ENCODE peak calls at places on chromosomes 11 and 22, in nine cellular contexts. T is PC-3, J is astrocyte of the spinal cord, S is GM06990, F is fibroblast of mammary gland, Z is lower leg skin, W is fibroblast of pulmonary artery, H is ovary, R is mucosa of descending colon. U is an unnamed sample.

GRCh38 chr11:107973641-107974040 is 35.1 kb upstream of the CUL5 start:
- DNase-seq in T (no peak), H (no peak), S (no peak), J (no peak), R (no peak), W (no peak), Z (peak), F (peak), U (no peak)

GRCh38 chr11:69245491-69246345 is 48.2 kb upstream of the MYEOV start:
- DNase-seq in J (no peak), H (no peak), T (no peak), F (no peak), W (no peak), R (no peak), S (no peak), Z (peak), U (no peak)

GRCh38 chr22:35802885-35803284 is 85.2 kb downstream of the APOL5 start:
- DNase-seq in F (no peak), J (no peak), S (no peak), R (no peak), H (no peak), W (no peak), Z (no peak), T (no peak), U (no peak)

GRCh38 chr22:23113847-23114720 is 27.7 kb downstream of the RSPH14 start:
- DNase-seq in S (no peak), T (no peak), F (no peak), Z (no peak), H (no peak), W (no peak), R (no peak), J (no peak), U (no peak)

GRCh38 chr11:40290031-40290650 is 1169.3 kb downstream of the LRRC4C start:
- DNase-seq in J (peak), H (no peak), T (peak), S (no peak), F (no peak), W (no peak), R (no peak), Z (no peak), U (no peak)

GRCh38 chr22:27329471-27329870 is 472.1 kb downstream of the MN1 start:
- DNase-seq in F (no peak), H (no peak), J (no peak), S (no peak), W (no peak), R (no peak), T (no peak), Z (peak), U (no peak)

GRCh38 chr22:49928185-49928495 is 9.7 kb downstream of the CRELD2 start:
- DNase-seq in W (no peak), F (no peak), S (no peak), H (no peak), Z (no peak), J (no peak), R (no peak), T (no peak), U (no peak)

GRCh38 chr11:102323542-102324261 is 6.4 kb downstream of the BIRC3 start:
- DNase-seq in R (no peak), J (peak), Z (no peak), H (no peak), S (no peak), F (peak), W (peak), T (peak), U (no peak)

GRCh38 chr11:33622231-33622630 is 78.4 kb downstream of the C11orf91 start:
- DNase-seq in J (peak), T (no peak), W (peak), F (peak), Z (no peak), S (no peak), H (no peak), R (no peak), U (peak)

GRCh38 chr11:23021287-23021863 is 161.1 kb upstream of the CCDC179 start:
- DNase-seq in W (peak), Z (no peak), R (peak), F (peak), J (peak), T (peak), H (no peak), S (no peak), U (no peak)

GRCh38 chr11:89347071-89347470 is 144.1 kb downstream of the NOX4 start:
- DNase-seq in T (no peak), F (no peak), S (no peak), H (no peak), W (no peak), J (peak), R (no peak), Z (no peak), U (no peak)

GRCh38 chr22:30305519-30305905 is 16.2 kb upstream of the CASTOR1 start:
- DNase-seq in T (no peak), H (peak), Z (peak), F (peak), W (peak), J (no peak), S (peak), R (peak), U (no peak)

GRCh38 chr22:30304495-30305244 is 15.4 kb upstream of the CASTOR1 start:
- DNase-seq in R (peak), F (no peak), T (peak), W (no peak), Z (no peak), S (no peak), J (no peak), H (no peak), U (no peak)

GRCh38 chr22:30305906-30306628 is 16.8 kb upstream of the CASTOR1 start:
- DNase-seq in H (no peak), R (no peak), S (no peak), T (no peak), J (no peak), F (no peak), Z (no peak), W (no peak), U (no peak)

GRCh38 chr22:30301995-30302809 is 12.9 kb upstream of the CASTOR1 start:
- DNase-seq in S (no peak), H (peak), T (peak), Z (no peak), R (peak), J (peak), F (peak), W (peak), U (no peak)

DNA sequence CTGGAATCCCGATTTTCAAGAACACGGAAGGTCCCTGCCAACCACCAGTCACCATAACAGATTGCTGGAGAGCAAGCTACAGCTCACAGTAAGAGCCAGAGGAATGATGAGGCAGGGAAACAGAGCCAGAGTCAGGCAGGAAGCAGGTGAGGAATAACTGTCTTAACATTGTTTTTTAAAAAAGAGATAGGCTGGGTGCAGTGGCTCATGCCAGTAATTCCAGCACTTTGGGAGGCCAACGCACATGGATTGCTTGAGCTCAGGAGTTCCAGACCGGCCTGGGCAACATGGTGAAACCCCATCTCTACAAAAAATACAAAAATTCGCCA is 13.5 kb upstream of the CASTOR1 start:
- DNase-seq in W (no peak), S (no peak), J (no peak), F (no peak), Z (no peak), R (no peak), T (no peak), H (no peak), U (no peak)
- H3K4me3 ChIP-seq in W (no peak), S (no peak), J (no peak), F (no peak), Z (no peak), R (no peak), T (no peak), H (no peak), U (no peak)

GRCh38 chr11:79206951-79207350 is 233.9 kb downstream of the TENM4 start:
- DNase-seq in T (no peak), F (no peak), Z (peak), H (no peak), J (no peak), W (no peak), R (no peak), S (no peak), U (no peak)
- TF ChIP-seq CTCF in T (no peak), F (no peak), Z (no peak), H (no peak), J (no peak), W (no peak), R (no peak), S (no peak), U (no peak)

DNA sequence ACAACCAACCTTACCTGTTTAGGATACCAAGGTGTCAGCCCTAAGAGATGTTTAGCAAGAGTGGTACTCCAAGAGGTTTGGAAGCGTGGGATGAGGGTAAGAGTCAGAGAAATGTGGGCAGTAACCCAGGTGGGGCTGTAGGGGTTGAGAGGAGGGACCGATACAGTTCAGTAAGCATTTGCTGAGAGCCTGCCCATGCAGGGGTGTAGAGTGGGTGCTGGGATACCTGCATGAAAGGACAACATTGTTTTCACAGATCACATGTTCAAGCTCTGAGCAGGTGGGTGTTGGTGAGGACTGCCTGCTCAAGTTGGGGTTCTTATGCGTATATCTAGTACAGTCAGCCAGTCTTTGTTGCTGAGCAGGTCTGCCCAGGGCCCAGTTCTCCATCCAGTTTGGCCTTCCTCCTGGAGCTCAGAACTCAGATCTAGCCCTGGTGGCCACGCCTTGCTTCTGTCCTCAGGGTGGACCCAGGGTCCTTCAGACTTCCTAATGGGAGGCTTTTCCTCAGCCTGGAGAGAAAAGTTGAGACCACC is 14.8 kb downstream of the PPFIBP2 start:
- DNase-seq in W (no peak), Z (no peak), H (no peak), J (no peak), F (no peak), T (no peak), S (no peak), R (no peak), U (no peak)
- H3K4me3 ChIP-seq in W (no peak), Z (no peak), H (no peak), J (no peak), F (no peak), T (no peak), S (no peak), R (no peak), U (no peak)

DNA sequence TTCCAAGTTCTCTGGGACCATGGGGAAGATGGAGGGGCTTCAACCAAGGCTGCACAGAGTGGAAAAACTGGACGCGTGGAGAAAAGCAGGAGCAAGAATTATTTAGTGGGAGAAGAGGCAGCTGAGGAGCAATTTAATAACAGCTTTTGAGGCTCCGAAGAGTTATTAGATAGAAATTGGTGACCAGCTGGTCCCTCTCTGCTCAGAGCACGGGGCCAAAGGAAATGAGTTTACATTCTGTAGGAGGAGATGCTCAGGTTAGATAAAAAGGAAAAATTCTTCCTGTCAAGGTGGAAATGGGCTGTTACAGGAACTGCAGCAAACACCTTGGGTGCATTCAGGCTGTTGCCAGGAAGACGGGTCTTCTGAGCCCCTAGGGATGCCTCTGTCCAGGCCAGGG is 47.0 kb upstream of the GALNT18 start:
- DNase-seq in W (no peak), R (no peak), J (no peak), F (no peak), H (no peak), T (no peak), S (no peak), Z (no peak), U (no peak)
- TF ChIP-seq CTCF in W (no peak), R (no peak), J (no peak), F (no peak), H (no peak), T (no peak), S (no peak), Z (no peak), U (no peak)

GRCh38 chr11:2267306-2267861 is 3.0 kb downstream of the ASCL2 start:
- DNase-seq in Z (peak), S (no peak), F (no peak), H (no peak), W (no peak), T (no peak), J (no peak), R (no peak), U (no peak)

GRCh38 chr11:2270322-2271076 is at the start of gene ASCL2:
- DNase-seq in J (no peak), W (no peak), T (no peak), Z (peak), S (no peak), F (no peak), H (no peak), R (peak), U (no peak)

GRCh38 chr11:2267871-2268825 is 2.2 kb downstream of the ASCL2 start:
- DNase-seq in Z (peak), R (no peak), S (no peak), F (no peak), T (no peak), W (no peak), H (no peak), J (no peak), U (no peak)

GRCh38 chr11:2269601-2270321 is 627 bp downstream of the ASCL2 start:
- DNase-seq in S (peak), R (peak), H (no peak), F (peak), T (peak), W (peak), Z (peak), J (peak), U (no peak)

DNA sequence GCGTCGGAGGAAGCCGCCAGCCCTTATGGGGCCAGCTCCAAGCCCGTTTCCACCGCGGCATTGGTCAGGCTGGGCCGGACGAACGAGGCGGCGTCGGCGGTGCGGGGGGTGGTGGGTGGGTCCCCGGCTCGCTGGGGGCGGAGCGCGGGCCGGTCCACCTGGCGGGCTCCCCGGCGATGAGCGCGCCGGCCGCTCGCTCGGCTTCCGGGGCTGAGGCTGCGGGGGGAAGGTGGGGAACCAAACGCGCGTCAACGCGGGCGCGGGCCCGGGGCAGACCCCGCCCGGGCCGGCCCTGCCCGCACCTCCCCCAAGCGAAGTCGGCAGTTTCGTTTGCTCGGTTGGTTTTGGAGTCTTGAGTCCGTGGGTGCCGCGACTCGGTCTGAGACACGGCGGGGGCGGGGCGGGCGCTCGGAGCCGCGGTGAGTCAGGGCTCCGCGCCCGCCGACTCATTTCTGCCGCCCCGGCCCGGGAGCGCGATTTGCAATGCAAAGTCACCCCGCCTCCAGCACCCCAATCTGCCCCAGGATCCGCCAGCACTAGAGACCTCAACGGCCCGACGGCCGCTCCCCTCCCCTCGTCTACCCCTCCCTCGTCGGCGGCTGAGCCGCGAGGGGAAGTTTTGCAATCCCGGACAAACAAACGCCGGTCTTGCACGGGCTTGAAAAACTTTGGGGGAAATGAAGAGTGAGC is 1.3 kb downstream of the ASCL2 start:
- DNase-seq in T (peak), J (no peak), Z (peak), R (peak), H (no peak), F (peak), S (peak), W (peak), U (no peak)
- H3K4me3 ChIP-seq in T (peak), J (no peak), Z (peak), R (no peak), H (peak), F (no peak), S (peak), W (peak), U (peak)

GRCh38 chr22:48300877-48301276 is 1526.8 kb downstream of the BRD1 start:
- DNase-seq in S (no peak), R (no peak), Z (no peak), H (no peak), J (no peak), W (no peak), T (no peak), F (no peak), U (no peak)

GRCh38 chr22:48301908-48302307 is 1525.8 kb downstream of the BRD1 start:
- DNase-seq in T (no peak), W (no peak), S (no peak), F (no peak), Z (no peak), J (no peak), H (no peak), R (no peak), U (no peak)

GRCh38 chr22:48301421-48301820 is 1526.3 kb downstream of the BRD1 start:
- DNase-seq in J (no peak), S (no peak), Z (no peak), W (no peak), T (no peak), R (no peak), H (no peak), F (no peak), U (no peak)

GRCh38 chr22:48303360-48303725 is 1524.3 kb downstream of the BRD1 start:
- DNase-seq in Z (peak), F (no peak), H (no peak), W (no peak), S (no peak), J (no peak), R (no peak), T (no peak), U (no peak)

GRCh38 chr22:48302657-48303359 is 1524.9 kb downstream of the BRD1 start:
- DNase-seq in F (no peak), R (no peak), W (no peak), Z (peak), S (no peak), H (no peak), J (no peak), T (no peak), U (no peak)
- TF ChIP-seq CTCF in F (no peak), R (no peak), W (no peak), Z (no peak), S (no peak), H (no peak), J (no peak), T (no peak), U (no peak)

GRCh38 chr11:45062974-45063635 is 83.3 kb upstream of the PRDM11 start:
- DNase-seq in S (no peak), Z (no peak), T (peak), H (no peak), J (no peak), R (no peak), F (no peak), W (no peak), U (no peak)
- H3K4me3 ChIP-seq in S (no peak), Z (no peak), T (no peak), H (no peak), J (no peak), R (no peak), F (no peak), W (no peak), U (no peak)

DNA sequence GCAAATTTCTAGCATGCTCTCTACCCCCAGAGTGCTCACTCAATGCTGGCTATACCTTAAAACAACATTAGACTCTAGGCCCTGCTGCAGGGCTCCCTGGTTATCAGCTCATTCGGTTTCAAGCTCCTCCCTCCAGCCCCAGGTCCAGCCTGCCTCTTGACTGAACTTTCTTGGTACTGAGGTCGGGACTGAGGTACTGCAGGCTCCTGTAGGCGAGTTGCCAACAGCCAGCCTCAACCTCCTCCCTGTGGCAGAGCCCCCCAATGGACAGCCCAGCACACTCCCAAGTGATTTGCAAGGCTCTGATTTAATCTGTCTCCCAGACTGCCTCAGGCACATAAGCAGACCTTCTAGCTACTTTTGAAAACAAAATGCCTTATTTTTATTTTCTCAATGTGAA is 73.6 kb upstream of the EIF3M start:
- DNase-seq in J (no peak), S (no peak), R (no peak), H (no peak), T (no peak), F (no peak), Z (no peak), W (no peak), U (no peak)
- TF ChIP-seq CTCF in J (no peak), S (no peak), R (no peak), H (no peak), T (no peak), F (no peak), Z (no peak), W (no peak), U (no peak)